ENCODE peak calls at places on chromosomes 12 and 14, in ten cellular contexts. T, R, N, E, L, Z, H, G, U and Y are unnamed samples.

GRCh38 chr12:51863921-51864700 is 15.6 kb upstream of the FIGNL2 start:
- DNase-seq in T (no peak), N (peak), Z (no peak), H (no peak), E (peak), U (peak), L (no peak), G (no peak), R (no peak), Y (no peak)

GRCh38 chr14:63051966-63052365 is 6.7 kb upstream of the KCNH5 start:
- DNase-seq in L (no peak), T (no peak), H (peak), G (no peak), Z (no peak), U (no peak), E (no peak), N (no peak), R (no peak), Y (no peak)

GRCh38 chr12:109738878-109739665 is 25.4 kb downstream of the FAM222A start:
- DNase-seq in H (peak), U (no peak), E (no peak), T (no peak), G (no peak), R (no peak), Z (no peak), L (peak), N (no peak), Y (no peak)

GRCh38 chr12:25051583-25052190 is 102.8 kb upstream of the BCAT1 start:
- DNase-seq in U (no peak), E (peak), T (no peak), L (no peak), H (no peak), G (no peak), R (no peak), Z (no peak), N (peak), Y (no peak)

GRCh38 chr12:32211066-32211768 is 104.6 kb downstream of the BICD1 start:
- DNase-seq in R (no peak), T (no peak), U (no peak), N (no peak), G (no peak), L (no peak), H (no peak), Z (no peak), E (no peak), Y (no peak)

GRCh38 chr12:15928870-15929571 is 17.9 kb downstream of the DERA start:
- DNase-seq in N (peak), Z (no peak), T (no peak), R (no peak), G (no peak), L (no peak), E (no peak), U (no peak), H (no peak), Y (no peak)

GRCh38 chr12:21773263-21773741 is 1.2 kb downstream of the KCNJ8 start:
- DNase-seq in G (no peak), H (peak), R (no peak), U (peak), L (peak), Z (no peak), T (no peak), E (peak), N (no peak), Y (no peak)

GRCh38 chr14:52327374-52328226 is 13.5 kb downstream of the PTGER2 start:
- DNase-seq in Z (no peak), T (no peak), G (no peak), U (no peak), E (no peak), R (no peak), L (no peak), H (no peak), N (no peak), Y (no peak)

GRCh38 chr12:32947203-32947795 is 50.7 kb upstream of the PKP2 start:
- DNase-seq in E (no peak), T (no peak), N (peak), G (no peak), H (no peak), L (no peak), Z (no peak), R (no peak), U (peak), Y (no peak)

GRCh38 chr12:51949342-51950030 is 2.0 kb upstream of the ACVR1B start:
- DNase-seq in Z (no peak), E (no peak), N (peak), U (no peak), T (no peak), L (no peak), H (no peak), R (no peak), G (no peak), Y (no peak)

GRCh38 chr14:65382586-65382985 is 29.9 kb upstream of the FUT8 start:
- DNase-seq in L (no peak), G (no peak), T (no peak), H (no peak), N (no peak), R (no peak), E (no peak), U (no peak), Z (no peak), Y (no peak)

GRCh38 chr12:1281683-1282366 is 290.8 kb downstream of the ERC1 start:
- DNase-seq in L (no peak), N (no peak), U (no peak), H (no peak), T (no peak), G (no peak), Z (no peak), R (no peak), E (no peak), Y (no peak)

GRCh38 chr12:25017336-25017735 is 68.4 kb upstream of the BCAT1 start:
- DNase-seq in E (no peak), Z (peak), G (no peak), H (no peak), U (no peak), L (no peak), R (no peak), N (no peak), T (no peak), Y (no peak)

GRCh38 chr12:5561057-5561456 is 129.1 kb downstream of the NTF3 start:
- DNase-seq in U (no peak), H (no peak), T (no peak), G (no peak), N (no peak), R (peak), E (no peak), Z (no peak), L (no peak), Y (no peak)

GRCh38 chr12:79897617-79898016 is 37.3 kb downstream of the PPP1R12A start:
- DNase-seq in U (no peak), L (no peak), T (no peak), G (no peak), Z (peak), N (no peak), R (no peak), H (no peak), E (no peak), Y (no peak)

GRCh38 chr12:4379410-4379809 is at the start of gene FGF23:
- DNase-seq in T (no peak), Z (no peak), E (no peak), H (peak), R (no peak), G (peak), L (no peak), U (peak), N (peak), Y (no peak)

GRCh38 chr12:107518868-107519267 is 166.7 kb upstream of the PWP1 start:
- DNase-seq in H (no peak), R (no peak), N (no peak), Z (peak), L (no peak), G (no peak), T (no peak), E (no peak), U (no peak), Y (no peak)

GRCh38 chr12:43459285-43459684 is 92.7 kb downstream of the ADAMTS20 start:
- DNase-seq in T (no peak), R (no peak), H (no peak), G (no peak), E (no peak), Z (no peak), L (no peak), N (no peak), U (no peak), Y (no peak)

GRCh38 chr12:54935235-54935951 is 49.2 kb downstream of the TESPA1 start:
- DNase-seq in L (no peak), G (peak), H (no peak), N (no peak), R (no peak), T (no peak), U (peak), E (peak), Z (no peak), Y (no peak)

GRCh38 chr12:89051065-89051677 is 301.1 kb downstream of the DUSP6 start:
- DNase-seq in R (no peak), U (peak), N (peak), T (no peak), L (no peak), Z (no peak), E (peak), H (no peak), G (peak), Y (peak)

GRCh38 chr14:56136571-56137498 is 18.6 kb downstream of the PELI2 start:
- DNase-seq in G (no peak), L (no peak), N (peak), E (no peak), Z (no peak), R (no peak), T (no peak), U (no peak), H (no peak), Y (no peak)

GRCh38 chr12:128951448-128951847 is 98.2 kb downstream of the GLT1D1 start:
- DNase-seq in T (no peak), N (no peak), U (no peak), G (no peak), Z (no peak), E (no peak), R (no peak), H (no peak), L (no peak), Y (no peak)

GRCh38 chr12:130088509-130088908 is 73.8 kb upstream of the FZD10 start:
- DNase-seq in N (no peak), L (no peak), H (no peak), T (no peak), Z (no peak), R (no peak), G (no peak), U (no peak), E (no peak), Y (no peak)

GRCh38 chr12:105470102-105470501 is 139.6 kb downstream of the C12orf75 start:
- DNase-seq in H (no peak), E (no peak), Z (no peak), L (no peak), T (no peak), R (no peak), N (no peak), U (no peak), G (no peak), Y (no peak)

GRCh38 chr12:116295327-116296263 is 18.1 kb upstream of the MED13L start:
- DNase-seq in E (no peak), Z (no peak), L (no peak), T (no peak), H (no peak), U (peak), G (peak), R (no peak), N (no peak), Y (no peak)

GRCh38 chr14:104115691-104116543 is 22.5 kb upstream of the KIF26A start:
- DNase-seq in R (no peak), H (peak), G (no peak), T (no peak), L (peak), N (no peak), E (no peak), U (peak), Z (no peak), Y (no peak)

GRCh38 chr12:113271853-113272561 is 50.7 kb downstream of the TPCN1 start:
- DNase-seq in Z (no peak), N (no peak), R (no peak), L (peak), E (peak), U (peak), T (no peak), H (peak), G (no peak), Y (no peak)

GRCh38 chr12:111312708-111313107 is 56.2 kb downstream of the PHETA1 start:
- DNase-seq in T (no peak), L (no peak), R (no peak), E (no peak), N (no peak), Z (no peak), U (no peak), H (no peak), G (no peak), Y (no peak)